ENCODE peak calls at places on chromosomes 7 and 10, in five cellular contexts. A, X, E, Q and R are unnamed samples.

GRCh38 chr7:131103997-131104396 is 223.7 kb upstream of the MKLN1 start:
- DNase-seq in A (peak; percentile 43), X (no peak), Q (no peak), E (peak; percentile 57), R (no peak)

GRCh38 chr10:29555746-29556481 is 78.9 kb downstream of the SVIL start:
- DNase-seq in Q (no peak), X (no peak), E (peak; percentile 85), A (peak; percentile 65), R (peak; percentile 78)

GRCh38 chr10:132878091-132878729 is 64.2 kb downstream of the CFAP46 start:
- DNase-seq in Q (no peak), E (no peak), A (no peak), X (no peak), R (no peak)

GRCh38 chr10:28281726-28282325 is 21.0 kb downstream of the MPP7 start:
- DNase-seq in E (no peak), A (no peak), Q (no peak), X (no peak), R (no peak)

GRCh38 chr7:75921479-75921878 is 6.5 kb downstream of the POR start:
- DNase-seq in A (no peak), X (no peak), E (no peak), Q (no peak), R (no peak)

GRCh38 chr7:87155788-87156187 is 3.5 kb downstream of the DMTF1 start:
- DNase-seq in X (no peak), A (no peak), E (peak; percentile 28), Q (no peak), R (no peak)

GRCh38 chr7:30088362-30088761 is 46.4 kb upstream of the MTURN start:
- DNase-seq in X (no peak), A (no peak), E (no peak), Q (no peak), R (no peak)

GRCh38 chr7:122136639-122137253 is 7.3 kb downstream of the AASS start:
- DNase-seq in Q (no peak), E (peak; percentile 41), X (no peak), A (peak; percentile 34), R (no peak)

GRCh38 chr7:144384555-144385245 is 18.8 kb downstream of the NOBOX start:
- DNase-seq in X (peak; percentile 27), Q (no peak), E (no peak), A (peak; percentile 66), R (peak; percentile 74)

GRCh38 chr10:120732067-120732466 is 119.1 kb upstream of the WDR11 start:
- DNase-seq in E (no peak), Q (no peak), X (no peak), A (peak; percentile 11), R (peak; percentile 90)

GRCh38 chr7:116399808-116400207 is 99.7 kb upstream of the CAV2 start:
- DNase-seq in X (no peak), Q (no peak), A (no peak), E (peak; percentile 63), R (peak; percentile 68)

GRCh38 chr10:61024801-61025201 is 80.8 kb upstream of the RHOBTB1 start:
- DNase-seq in X (no peak), Q (peak; percentile 53), E (peak; percentile 49), A (peak; percentile 28), R (peak; percentile 4)

GRCh38 chr7:106791526-106791925 is 73.6 kb upstream of the PIK3CG start:
- DNase-seq in A (no peak), Q (no peak), X (no peak), E (no peak), R (no peak)

GRCh38 chr10:132960651-132961419 is 18.5 kb upstream of the CFAP46 start:
- DNase-seq in Q (no peak), A (no peak), X (no peak), E (no peak), R (no peak)

GRCh38 chr7:46784746-46785145 is 797.2 kb downstream of the TNS3 start:
- DNase-seq in X (no peak), Q (no peak), E (peak; percentile 89), A (peak; percentile 85), R (peak; percentile 92)

GRCh38 chr7:99562832-99563231 is 4.4 kb downstream of the ZNF655 start:
- DNase-seq in A (peak; percentile 97), X (peak; percentile 29), E (peak; percentile 99), Q (no peak), R (peak; percentile 98)

GRCh38 chr10:93152136-93152535 is 78.4 kb downstream of the CYP26A1 start:
- DNase-seq in E (peak; percentile 79), X (no peak), Q (no peak), A (peak; percentile 43), R (peak; percentile 21)

GRCh38 chr10:109166935-109167334 is 756.4 kb downstream of the XPNPEP1 start:
- DNase-seq in A (no peak), Q (no peak), E (peak; percentile 42), X (no peak), R (no peak)

GRCh38 chr10:80158598-80159127 is 26.1 kb downstream of the PLAC9 start:
- DNase-seq in Q (no peak), X (no peak), E (peak; percentile 97), A (peak; percentile 98), R (peak; percentile 92)

GRCh38 chr10:68327889-68328786 is 3.7 kb upstream of the HNRNPH3 start:
- DNase-seq in X (no peak), Q (no peak), A (peak; percentile 65), E (peak; percentile 83), R (peak; percentile 24)

GRCh38 chr7:30472771-30473392 is 5.7 kb downstream of the NOD1 start:
- DNase-seq in Q (no peak), E (peak; percentile 57), A (peak; percentile 43), X (no peak), R (peak; percentile 58)

GRCh38 chr7:44286182-44286617 is 39.2 kb downstream of the CAMK2B start:
- DNase-seq in Q (peak; percentile 4), X (no peak), E (peak; percentile 24), A (no peak), R (no peak)